ENCODE peak calls at places on chromosomes 2 and 18, in nine cellular contexts. One of them, this sample, is unnamed.

GRCh38 chr18:23828426-23828825 is 139.2 kb downstream of the LAMA3 start:
- DNase-seq in RWPE1: peak; percentile 81
- DNase-seq in fibroblast of pulmonary artery: peak; percentile 92
- DNase-seq in omental fat pad: no peak
- DNase-seq in fibroblast of the aortic adventitia: peak; percentile 54
- DNase-seq in AG04450: no peak
- DNase-seq in neural progenitor cell: no peak
- DNase-seq in bronchial epithelial cell: peak; percentile 96
- DNase-seq in brain microvascular endothelial cell: peak; percentile 85
- DNase-seq in this sample: no peak

GRCh38 chr18:62939925-62940324 is 224.6 kb downstream of the PHLPP1 start:
- DNase-seq in RWPE1: no peak
- DNase-seq in fibroblast of pulmonary artery: no peak
- DNase-seq in omental fat pad: no peak
- DNase-seq in fibroblast of the aortic adventitia: no peak
- DNase-seq in AG04450: no peak
- DNase-seq in neural progenitor cell: no peak
- DNase-seq in bronchial epithelial cell: no peak
- DNase-seq in brain microvascular endothelial cell: no peak
- DNase-seq in this sample: no peak

GRCh38 chr2:237961637-237962036 is 5.2 kb upstream of the UBE2F start:
- DNase-seq in RWPE1: no peak
- DNase-seq in fibroblast of pulmonary artery: no peak
- DNase-seq in omental fat pad: no peak
- DNase-seq in fibroblast of the aortic adventitia: no peak
- DNase-seq in AG04450: no peak
- DNase-seq in neural progenitor cell: no peak
- DNase-seq in bronchial epithelial cell: no peak
- DNase-seq in brain microvascular endothelial cell: no peak
- DNase-seq in this sample: no peak

GRCh38 chr18:76937597-76937996 is 115.2 kb downstream of the ZNF236 start:
- DNase-seq in RWPE1: no peak
- DNase-seq in fibroblast of pulmonary artery: no peak
- DNase-seq in omental fat pad: no peak
- DNase-seq in fibroblast of the aortic adventitia: peak; percentile 8
- DNase-seq in AG04450: no peak
- DNase-seq in neural progenitor cell: no peak
- DNase-seq in bronchial epithelial cell: no peak
- DNase-seq in brain microvascular endothelial cell: no peak
- DNase-seq in this sample: no peak

GRCh38 chr2:237137626-237138323 is 52.1 kb downstream of the COPS8 start:
- DNase-seq in RWPE1: no peak
- DNase-seq in fibroblast of pulmonary artery: no peak
- DNase-seq in omental fat pad: no peak
- DNase-seq in fibroblast of the aortic adventitia: no peak
- DNase-seq in AG04450: no peak
- DNase-seq in neural progenitor cell: peak; percentile 74
- DNase-seq in bronchial epithelial cell: no peak
- DNase-seq in brain microvascular endothelial cell: no peak
- DNase-seq in this sample: no peak

GRCh38 chr2:159659474-159659873 is 43.1 kb upstream of the BAZ2B start:
- DNase-seq in RWPE1: no peak
- DNase-seq in fibroblast of pulmonary artery: no peak
- DNase-seq in omental fat pad: no peak
- DNase-seq in fibroblast of the aortic adventitia: no peak
- DNase-seq in AG04450: no peak
- DNase-seq in neural progenitor cell: no peak
- DNase-seq in bronchial epithelial cell: no peak
- DNase-seq in brain microvascular endothelial cell: no peak
- DNase-seq in this sample: no peak

GRCh38 chr2:119474371-119475224 is 42.9 kb downstream of the TMEM37 start:
- DNase-seq in RWPE1: no peak
- DNase-seq in fibroblast of pulmonary artery: no peak
- DNase-seq in omental fat pad: no peak
- DNase-seq in fibroblast of the aortic adventitia: no peak
- DNase-seq in AG04450: no peak
- DNase-seq in neural progenitor cell: no peak
- DNase-seq in bronchial epithelial cell: no peak
- DNase-seq in brain microvascular endothelial cell: no peak
- DNase-seq in this sample: no peak

GRCh38 chr2:64807417-64807816 is 153.7 kb upstream of the SERTAD2 start:
- DNase-seq in RWPE1: peak; percentile 89
- DNase-seq in fibroblast of pulmonary artery: peak; percentile 95
- DNase-seq in omental fat pad: no peak
- DNase-seq in fibroblast of the aortic adventitia: peak; percentile 99
- DNase-seq in AG04450: peak; percentile 99
- DNase-seq in neural progenitor cell: no peak
- DNase-seq in bronchial epithelial cell: peak; percentile 100
- DNase-seq in brain microvascular endothelial cell: peak; percentile 100
- DNase-seq in this sample: no peak

GRCh38 chr2:163210430-163210918 is 371.9 kb upstream of the KCNH7 start:
- DNase-seq in RWPE1: peak; percentile 44
- DNase-seq in fibroblast of pulmonary artery: peak; percentile 57
- DNase-seq in omental fat pad: no peak
- DNase-seq in fibroblast of the aortic adventitia: peak; percentile 71
- DNase-seq in AG04450: no peak
- DNase-seq in neural progenitor cell: no peak
- DNase-seq in bronchial epithelial cell: peak; percentile 84
- DNase-seq in brain microvascular endothelial cell: peak; percentile 20
- DNase-seq in this sample: no peak

GRCh38 chr2:42047488-42048317 is at the start of gene PKDCC:
- DNase-seq in RWPE1: peak; percentile 61
- DNase-seq in fibroblast of pulmonary artery: peak; percentile 86
- DNase-seq in omental fat pad: no peak
- DNase-seq in fibroblast of the aortic adventitia: peak; percentile 80
- DNase-seq in AG04450: peak; percentile 37
- DNase-seq in neural progenitor cell: peak; percentile 95
- DNase-seq in bronchial epithelial cell: no peak
- DNase-seq in brain microvascular endothelial cell: no peak
- DNase-seq in this sample: peak; percentile 73

GRCh38 chr2:102735431-102736130 is 26.2 kb upstream of the TMEM182 start:
- DNase-seq in RWPE1: no peak
- DNase-seq in fibroblast of pulmonary artery: peak; percentile 8
- DNase-seq in omental fat pad: no peak
- DNase-seq in fibroblast of the aortic adventitia: peak; percentile 7
- DNase-seq in AG04450: no peak
- DNase-seq in neural progenitor cell: peak; percentile 39
- DNase-seq in bronchial epithelial cell: peak; percentile 13
- DNase-seq in brain microvascular endothelial cell: no peak
- DNase-seq in this sample: no peak

GRCh38 chr18:56815926-56816325 is 164.8 kb downstream of the WDR7 start:
- DNase-seq in RWPE1: no peak
- DNase-seq in fibroblast of pulmonary artery: no peak
- DNase-seq in omental fat pad: no peak
- DNase-seq in fibroblast of the aortic adventitia: no peak
- DNase-seq in AG04450: no peak
- DNase-seq in neural progenitor cell: no peak
- DNase-seq in bronchial epithelial cell: peak; percentile 41
- DNase-seq in brain microvascular endothelial cell: peak; percentile 26
- DNase-seq in this sample: no peak

GRCh38 chr2:120675460-120676130 is 60.1 kb upstream of the GLI2 start:
- DNase-seq in RWPE1: peak; percentile 64
- DNase-seq in fibroblast of pulmonary artery: peak; percentile 73
- DNase-seq in omental fat pad: peak; percentile 53
- DNase-seq in fibroblast of the aortic adventitia: peak; percentile 66
- DNase-seq in AG04450: no peak
- DNase-seq in neural progenitor cell: peak; percentile 73
- DNase-seq in bronchial epithelial cell: peak; percentile 54
- DNase-seq in brain microvascular endothelial cell: peak; percentile 64
- DNase-seq in this sample: peak; percentile 67

GRCh38 chr2:2166844-2167243 is 164.2 kb downstream of the MYT1L start:
- DNase-seq in RWPE1: no peak
- DNase-seq in fibroblast of pulmonary artery: no peak
- DNase-seq in omental fat pad: no peak
- DNase-seq in fibroblast of the aortic adventitia: no peak
- DNase-seq in AG04450: no peak
- DNase-seq in neural progenitor cell: no peak
- DNase-seq in bronchial epithelial cell: no peak
- DNase-seq in brain microvascular endothelial cell: no peak
- DNase-seq in this sample: no peak

GRCh38 chr2:182827182-182827879 is 39.1 kb downstream of the FRZB start:
- DNase-seq in RWPE1: no peak
- DNase-seq in fibroblast of pulmonary artery: no peak
- DNase-seq in omental fat pad: no peak
- DNase-seq in fibroblast of the aortic adventitia: no peak
- DNase-seq in AG04450: no peak
- DNase-seq in neural progenitor cell: no peak
- DNase-seq in bronchial epithelial cell: no peak
- DNase-seq in brain microvascular endothelial cell: no peak
- DNase-seq in this sample: no peak

DNA sequence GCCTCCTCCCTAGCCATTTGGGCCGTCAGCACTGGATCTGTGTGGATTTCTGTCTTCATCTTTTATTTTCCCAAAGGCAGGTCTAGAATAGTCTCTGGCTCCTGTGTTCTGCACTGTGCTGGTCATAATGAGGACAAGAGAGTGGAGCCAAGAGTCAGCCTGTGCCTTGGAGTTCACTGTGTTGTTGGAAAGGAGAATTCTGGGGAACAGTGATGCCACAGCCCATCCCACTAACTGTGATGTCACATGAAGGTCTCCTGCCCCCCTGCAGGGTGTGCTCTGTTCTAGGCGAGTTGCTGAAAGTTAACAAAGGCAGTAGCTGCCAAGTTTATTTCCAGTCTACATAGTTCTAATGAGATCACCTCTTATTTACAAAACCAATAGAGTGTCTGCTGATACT is 248.5 kb downstream of the TPGS2 start:
- DNase-seq in RWPE1: no peak
- DNase-seq in fibroblast of pulmonary artery: peak; percentile 56
- DNase-seq in omental fat pad: no peak
- DNase-seq in fibroblast of the aortic adventitia: peak; percentile 35
- DNase-seq in AG04450: no peak
- DNase-seq in neural progenitor cell: no peak
- DNase-seq in bronchial epithelial cell: peak; percentile 54
- DNase-seq in brain microvascular endothelial cell: peak; percentile 32
- DNase-seq in this sample: no peak
- TF ChIP-seq CTCF in RWPE1: no peak
- TF ChIP-seq CTCF in fibroblast of pulmonary artery: peak; percentile 18
- TF ChIP-seq CTCF in omental fat pad: no peak
- TF ChIP-seq CTCF in fibroblast of the aortic adventitia: peak; percentile 2
- TF ChIP-seq CTCF in AG04450: peak; percentile 30
- TF ChIP-seq CTCF in neural progenitor cell: no peak
- TF ChIP-seq CTCF in bronchial epithelial cell: peak; percentile 8
- TF ChIP-seq CTCF in brain microvascular endothelial cell: peak; percentile 16
- TF ChIP-seq CTCF in this sample: no peak

GRCh38 chr2:219142329-219142728 is 18.3 kb downstream of the NHEJ1 start:
- DNase-seq in RWPE1: peak; percentile 57
- DNase-seq in fibroblast of pulmonary artery: peak; percentile 35
- DNase-seq in omental fat pad: no peak
- DNase-seq in fibroblast of the aortic adventitia: peak; percentile 68
- DNase-seq in AG04450: peak; percentile 32
- DNase-seq in neural progenitor cell: no peak
- DNase-seq in bronchial epithelial cell: peak; percentile 33
- DNase-seq in brain microvascular endothelial cell: no peak
- DNase-seq in this sample: no peak
- TF ChIP-seq CTCF in RWPE1: no peak
- TF ChIP-seq CTCF in fibroblast of pulmonary artery: no peak
- TF ChIP-seq CTCF in omental fat pad: no peak
- TF ChIP-seq CTCF in fibroblast of the aortic adventitia: peak; percentile 28
- TF ChIP-seq CTCF in AG04450: peak; percentile 35
- TF ChIP-seq CTCF in neural progenitor cell: no peak
- TF ChIP-seq CTCF in bronchial epithelial cell: no peak
- TF ChIP-seq CTCF in brain microvascular endothelial cell: peak; percentile 58
- TF ChIP-seq CTCF in this sample: no peak

GRCh38 chr2:85804026-85804425 is 50.2 kb downstream of the ATOH8 start:
- DNase-seq in RWPE1: no peak
- DNase-seq in fibroblast of pulmonary artery: no peak
- DNase-seq in omental fat pad: no peak
- DNase-seq in fibroblast of the aortic adventitia: no peak
- DNase-seq in AG04450: no peak
- DNase-seq in neural progenitor cell: no peak
- DNase-seq in bronchial epithelial cell: no peak
- DNase-seq in brain microvascular endothelial cell: no peak
- DNase-seq in this sample: no peak

GRCh38 chr2:85801871-85802270 is 48.1 kb downstream of the ATOH8 start:
- DNase-seq in RWPE1: no peak
- DNase-seq in fibroblast of pulmonary artery: no peak
- DNase-seq in omental fat pad: no peak
- DNase-seq in fibroblast of the aortic adventitia: no peak
- DNase-seq in AG04450: no peak
- DNase-seq in neural progenitor cell: no peak
- DNase-seq in bronchial epithelial cell: no peak
- DNase-seq in brain microvascular endothelial cell: no peak
- DNase-seq in this sample: no peak

GRCh38 chr2:85806358-85807118 is 52.7 kb downstream of the ATOH8 start:
- DNase-seq in RWPE1: no peak
- DNase-seq in fibroblast of pulmonary artery: peak; percentile 34
- DNase-seq in omental fat pad: peak; percentile 14
- DNase-seq in fibroblast of the aortic adventitia: peak; percentile 35
- DNase-seq in AG04450: no peak
- DNase-seq in neural progenitor cell: no peak
- DNase-seq in bronchial epithelial cell: peak; percentile 22
- DNase-seq in brain microvascular endothelial cell: no peak
- DNase-seq in this sample: no peak

GRCh38 chr2:85802337-85803103 is 48.7 kb downstream of the ATOH8 start:
- DNase-seq in RWPE1: no peak
- DNase-seq in fibroblast of pulmonary artery: no peak
- DNase-seq in omental fat pad: no peak
- DNase-seq in fibroblast of the aortic adventitia: no peak
- DNase-seq in AG04450: peak; percentile 42
- DNase-seq in neural progenitor cell: no peak
- DNase-seq in bronchial epithelial cell: no peak
- DNase-seq in brain microvascular endothelial cell: no peak
- DNase-seq in this sample: no peak

GRCh38 chr2:85804583-85804982 is 50.8 kb downstream of the ATOH8 start:
- DNase-seq in RWPE1: peak; percentile 54
- DNase-seq in fibroblast of pulmonary artery: no peak
- DNase-seq in omental fat pad: no peak
- DNase-seq in fibroblast of the aortic adventitia: peak; percentile 19
- DNase-seq in AG04450: no peak
- DNase-seq in neural progenitor cell: peak; percentile 56
- DNase-seq in bronchial epithelial cell: peak; percentile 14
- DNase-seq in brain microvascular endothelial cell: no peak
- DNase-seq in this sample: no peak
- TF ChIP-seq CTCF in RWPE1: peak; percentile 34
- TF ChIP-seq CTCF in fibroblast of pulmonary artery: peak; percentile 70
- TF ChIP-seq CTCF in omental fat pad: no peak
- TF ChIP-seq CTCF in fibroblast of the aortic adventitia: peak; percentile 69
- TF ChIP-seq CTCF in AG04450: peak; percentile 57
- TF ChIP-seq CTCF in neural progenitor cell: peak; percentile 73
- TF ChIP-seq CTCF in bronchial epithelial cell: peak; percentile 47
- TF ChIP-seq CTCF in brain microvascular endothelial cell: peak; percentile 77
- TF ChIP-seq CTCF in this sample: peak; percentile 65

DNA sequence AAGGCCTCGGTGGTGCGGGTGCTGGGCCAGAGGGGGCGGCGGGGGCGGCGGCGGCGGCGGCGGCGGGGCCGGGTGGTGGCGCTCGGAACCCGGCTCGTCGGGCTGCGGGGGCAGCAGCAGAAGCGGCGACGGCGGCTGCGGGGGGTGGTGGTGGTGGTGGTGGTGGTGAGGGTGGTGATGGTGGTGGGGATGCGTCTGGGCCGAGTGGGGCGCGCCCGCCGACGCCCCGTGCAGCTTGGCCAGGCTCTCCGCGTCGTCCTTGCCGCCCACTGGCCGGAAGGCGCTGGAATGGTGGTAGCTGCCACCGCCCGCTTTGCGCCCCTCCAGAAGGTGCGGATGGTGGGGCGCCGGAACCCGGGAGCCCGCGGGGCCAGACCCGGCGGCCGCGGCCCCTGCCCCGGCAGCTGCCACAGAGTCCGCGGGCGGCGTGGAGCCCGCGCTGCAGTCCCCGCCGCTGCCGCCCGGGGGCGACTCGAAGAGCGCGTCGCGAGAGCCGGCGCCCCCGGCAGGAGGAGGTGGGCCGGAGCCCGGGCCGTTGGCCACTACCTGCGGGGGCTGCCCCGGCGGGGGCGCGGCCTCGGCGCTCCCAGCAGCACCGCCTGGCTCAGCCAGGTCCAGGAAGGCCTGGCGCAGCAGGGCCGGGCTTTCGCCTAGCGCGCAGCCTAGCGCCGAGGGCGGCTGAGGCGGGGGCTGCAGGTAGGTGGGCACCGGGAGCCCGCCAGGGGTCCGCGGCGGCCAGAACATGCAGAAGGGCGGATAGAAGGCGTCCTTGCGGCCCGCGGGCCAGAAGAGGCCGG is 4.2 kb downstream of the SKOR2 start:
- DNase-seq in RWPE1: no peak
- DNase-seq in fibroblast of pulmonary artery: no peak
- DNase-seq in omental fat pad: no peak
- DNase-seq in fibroblast of the aortic adventitia: no peak
- DNase-seq in AG04450: no peak
- DNase-seq in neural progenitor cell: peak; percentile 83
- DNase-seq in bronchial epithelial cell: no peak
- DNase-seq in brain microvascular endothelial cell: no peak
- DNase-seq in this sample: no peak
- TF ChIP-seq CTCF in RWPE1: no peak
- TF ChIP-seq CTCF in fibroblast of pulmonary artery: no peak
- TF ChIP-seq CTCF in omental fat pad: no peak
- TF ChIP-seq CTCF in fibroblast of the aortic adventitia: no peak
- TF ChIP-seq CTCF in AG04450: peak; percentile 2
- TF ChIP-seq CTCF in neural progenitor cell: peak; percentile 65
- TF ChIP-seq CTCF in bronchial epithelial cell: no peak
- TF ChIP-seq CTCF in brain microvascular endothelial cell: peak; percentile 18
- TF ChIP-seq CTCF in this sample: peak; percentile 75